ENCODE peak calls at places on chromosomes 3 and 15, in six cellular contexts. B is neural progenitor cell, W is GM23248, E is A673, A is endothelial cell of umbilical vein, Y is mammary epithelial cell. G is an unnamed sample. For H3K9me3, the result is how much of the 10 kb centered on the place peaks cover.

GRCh38 chr15:63073497-63074172 is 31.1 kb downstream of the TPM1 start:
- DNase-seq in A (no peak), Y (no peak), E (no peak), W (peak), B (no peak), G (no peak)

GRCh38 chr15:28954466-28955159 is 68.8 kb downstream of the APBA2 start:
- DNase-seq in A (no peak), Y (no peak), B (no peak), E (no peak), W (no peak), G (no peak)

GRCh38 chr15:88727439-88727838 is 75.8 kb upstream of the ACAN start:
- DNase-seq in Y (peak), B (no peak), E (no peak), A (no peak), W (no peak), G (no peak)

GRCh38 chr3:127373701-127374625 is 86.1 kb upstream of the PRR20G start:
- DNase-seq in Y (no peak), B (peak), E (peak), W (peak), A (no peak), G (no peak)

GRCh38 chr3:170189396-170190256 is 8.1 kb upstream of the PHC3 start:
- DNase-seq in E (no peak), A (no peak), Y (no peak), B (no peak), W (no peak), G (no peak)

GRCh38 chr3:106135451-106136160 is 266.8 kb upstream of the CBLB start:
- DNase-seq in W (no peak), E (no peak), A (no peak), B (no peak), Y (no peak), G (no peak)

GRCh38 chr15:58555168-58556027 is 123.6 kb downstream of the LIPC start:
- DNase-seq in E (no peak), Y (no peak), A (no peak), B (peak), W (no peak), G (no peak)

GRCh38 chr15:38267416-38268022 is 14.9 kb downstream of the SPRED1 start:
- DNase-seq in Y (no peak), A (no peak), E (no peak), B (no peak), W (peak), G (peak)

GRCh38 chr15:95734422-95735316 is 595.8 kb upstream of the NR2F2 start:
- DNase-seq in W (no peak), Y (peak), B (no peak), A (peak), E (peak), G (peak)

GRCh38 chr15:44038801-44039200 is 156.3 kb downstream of the FRMD5 start:
- DNase-seq in A (no peak), Y (no peak), E (no peak), W (no peak), B (peak), G (peak)

GRCh38 chr3:170869645-170870593 is at the start of gene RPL22L1:
- DNase-seq in W (peak), Y (peak), A (peak), B (peak), E (peak), G (peak)

GRCh38 chr15:66733976-66734375 is 31.9 kb downstream of the SMAD6 start:
- DNase-seq in A (no peak), B (no peak), Y (no peak), W (peak), E (no peak), G (no peak)

GRCh38 chr15:98035577-98036010 is 75.1 kb downstream of the ARRDC4 start:
- DNase-seq in Y (peak), A (no peak), W (no peak), B (no peak), E (no peak), G (no peak)

GRCh38 chr15:48978638-48979037 is 14.9 kb upstream of the SHC4 start:
- DNase-seq in Y (no peak), E (no peak), B (no peak), W (no peak), A (no peak), G (no peak)

GRCh38 chr15:48975713-48976419 is 12.1 kb upstream of the SHC4 start:
- DNase-seq in Y (peak), W (peak), E (peak), B (peak), A (peak), G (peak)

GRCh38 chr15:48972750-48973503 is 9.2 kb upstream of the SHC4 start:
- DNase-seq in B (no peak), E (no peak), Y (no peak), W (no peak), A (no peak), G (no peak)

GRCh38 chr15:48976444-48977088 is 12.8 kb upstream of the SHC4 start:
- DNase-seq in Y (no peak), A (no peak), W (no peak), E (no peak), B (no peak), G (no peak)

DNA sequence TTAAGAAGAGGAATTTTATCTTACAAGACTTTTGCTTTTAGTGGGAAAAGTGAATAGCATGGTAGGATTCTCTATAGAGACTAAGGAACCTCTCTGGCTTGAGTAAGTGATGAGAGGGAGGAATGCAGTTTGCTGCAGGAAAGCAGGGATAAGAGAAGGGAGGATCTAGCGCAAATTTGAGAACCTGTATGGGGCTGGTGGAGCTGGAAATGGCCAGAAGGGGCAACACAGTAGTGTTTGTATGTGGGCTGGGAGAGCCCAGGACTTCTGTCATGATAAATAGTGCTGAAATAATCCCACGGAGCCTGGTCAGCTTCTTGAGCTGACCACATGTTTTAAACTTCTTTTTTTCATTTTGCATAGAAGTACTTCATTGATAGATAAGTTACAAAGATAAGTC is 11.1 kb upstream of the SHC4 start:
- DNase-seq in B (peak), E (peak), Y (no peak), A (peak), W (no peak), G (peak)
- TF ChIP-seq EZH2 in B (no peak), E (no peak), Y (no peak), A (no peak), W (no peak), G (no peak)

GRCh38 chr3:236881-237280 is 40.3 kb downstream of the CHL1 start:
- DNase-seq in W (no peak), A (no peak), E (no peak), Y (no peak), B (no peak), G (no peak)
- H3K9me3 ChIP-seq in W (under half), A (under half), E (under half), Y (under half), B (under half), G (under half)

DNA sequence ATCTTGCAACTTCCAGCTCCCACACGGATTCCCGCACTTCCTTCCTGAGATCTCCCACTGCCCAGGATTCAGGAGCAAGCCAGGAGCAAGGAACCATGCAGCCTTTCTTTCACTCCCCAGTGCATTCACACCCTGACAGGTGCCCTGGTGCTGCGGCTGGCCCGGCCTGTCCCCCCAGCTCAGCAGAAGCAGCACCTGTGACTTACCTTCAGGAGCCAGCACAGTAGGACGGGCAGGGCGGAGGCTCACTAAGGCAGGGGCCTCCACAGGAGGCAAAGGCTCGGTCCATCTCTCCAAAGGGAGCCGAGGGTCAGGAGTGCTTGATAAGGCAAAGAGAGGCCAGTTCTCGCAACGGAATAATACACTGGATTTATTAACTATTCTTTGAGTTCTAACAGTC is 4.8 kb downstream of the ANKRD63 start:
- DNase-seq in Y (no peak), A (no peak), W (no peak), E (no peak), B (no peak), G (no peak)
- TF ChIP-seq EZH2 in Y (no peak), A (no peak), W (no peak), E (no peak), B (no peak), G (no peak)

DNA sequence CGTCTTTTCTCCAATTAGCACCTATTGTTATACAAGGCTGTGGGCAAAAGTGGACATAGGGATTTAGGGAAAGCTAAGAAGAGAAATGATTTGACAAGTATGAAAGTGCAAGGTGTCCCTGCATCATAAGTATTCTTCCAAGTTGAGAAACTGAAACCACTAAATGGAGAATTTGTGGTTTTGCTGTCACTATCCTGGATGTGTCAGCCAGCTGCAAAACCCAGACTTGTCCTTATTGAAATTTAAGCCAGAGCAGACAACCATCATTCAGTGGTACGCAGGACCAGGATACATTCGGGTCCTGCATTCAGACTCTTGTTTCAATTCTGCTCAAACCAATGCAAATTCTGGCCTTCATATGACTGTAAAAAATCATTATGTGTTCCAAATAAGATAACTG is 384.8 kb upstream of the TGFBR2 start:
- DNase-seq in W (peak), Y (peak), B (no peak), A (no peak), E (no peak), G (peak)
- H3K9me3 ChIP-seq in W (under half), Y (under half), B (under half), A (under half), E (under half), G (under half)

GRCh38 chr15:100553468-100553867 is 24.7 kb upstream of the CERS3 start:
- DNase-seq in Y (no peak), B (no peak), A (no peak), E (no peak), W (no peak), G (no peak)

GRCh38 chr15:100559330-100559729 is 30.6 kb upstream of the CERS3 start:
- DNase-seq in E (no peak), W (peak), B (no peak), A (no peak), Y (peak), G (peak)

GRCh38 chr15:100560323-100560722 is 31.6 kb upstream of the CERS3 start:
- DNase-seq in E (no peak), W (no peak), Y (no peak), B (no peak), A (no peak), G (no peak)

GRCh38 chr15:100558771-100559254 is 30.1 kb upstream of the CERS3 start:
- DNase-seq in E (no peak), A (no peak), B (no peak), Y (no peak), W (no peak), G (no peak)
- TF ChIP-seq EZH2 in E (no peak), A (no peak), B (no peak), Y (no peak), W (no peak), G (no peak)

GRCh38 chr15:25177955-25178801 is 223.4 kb downstream of the SNRPN start:
- DNase-seq in B (no peak), A (no peak), W (no peak), Y (no peak), E (no peak), G (no peak)

GRCh38 chr15:25178835-25179672 is 224.3 kb downstream of the SNRPN start:
- DNase-seq in A (no peak), Y (no peak), W (no peak), B (no peak), E (no peak), G (no peak)

GRCh38 chr15:25180606-25181289 is 226.0 kb downstream of the SNRPN start:
- DNase-seq in W (no peak), A (no peak), Y (no peak), E (no peak), B (no peak), G (no peak)

GRCh38 chr15:25181290-25182097 is 226.7 kb downstream of the SNRPN start:
- DNase-seq in W (no peak), E (no peak), A (no peak), Y (no peak), B (no peak), G (no peak)

DNA sequence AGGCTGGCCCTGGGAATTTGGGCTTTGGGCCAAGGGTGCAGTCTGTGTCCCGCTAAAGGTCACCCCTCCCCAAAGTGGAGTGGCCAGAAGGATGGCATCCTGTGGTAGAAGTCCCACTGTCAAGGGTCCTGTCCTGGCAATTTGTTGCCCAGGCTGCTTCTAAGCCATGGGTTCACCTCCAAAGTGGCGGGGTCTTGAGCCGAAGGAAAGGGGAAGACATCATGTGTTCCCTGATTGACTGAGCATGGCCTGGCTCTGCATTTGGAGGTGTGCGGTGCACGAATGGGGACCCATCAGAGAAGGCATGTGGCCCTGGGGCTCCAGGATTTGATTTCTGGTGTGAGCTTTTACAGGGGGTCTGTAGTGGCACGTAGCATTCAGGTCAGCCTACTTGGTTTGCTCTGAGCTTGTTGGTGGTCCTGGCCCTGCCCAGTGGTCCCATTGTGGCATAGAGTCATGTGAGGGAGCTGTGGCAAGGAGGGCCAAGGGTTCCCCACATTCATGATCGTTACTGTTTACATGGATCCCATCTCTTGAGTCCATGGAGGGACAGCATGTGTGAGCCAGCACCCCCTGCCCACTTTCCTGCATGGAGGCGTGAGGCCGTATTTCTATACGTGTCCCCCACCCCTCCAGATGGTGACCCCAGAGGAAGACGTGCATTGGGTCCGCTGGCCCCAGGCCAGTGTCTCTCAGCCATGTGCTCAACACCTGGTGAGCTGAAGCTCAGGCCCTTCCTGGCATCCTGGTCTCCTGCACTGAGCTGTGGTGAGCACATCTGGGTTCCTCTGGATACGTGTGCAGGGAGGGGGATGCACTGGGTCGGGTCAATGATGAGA is 225.1 kb downstream of the SNRPN start:
- DNase-seq in W (no peak), B (no peak), E (no peak), A (no peak), Y (no peak), G (no peak)
- H3K9me3 ChIP-seq in W (under half), B (under half), E (under half), A (under half), Y (under half), G (under half)